ENCODE peak calls at places on chromosomes 5 and 9, in four cellular contexts. E, F, M and J are unnamed samples.

GRCh38 chr9:136117291-136118060 is 1.2 kb downstream of the TMEM250 start:
- DNase-seq in E (no peak), F (peak), M (no peak), J (no peak)

GRCh38 chr5:10747678-10748622 is 13.1 kb downstream of the DAP start:
- DNase-seq in E (no peak), F (no peak), M (no peak), J (no peak)

GRCh38 chr5:8869932-8870331 is 675.9 kb downstream of the SEMA5A start:
- DNase-seq in E (no peak), F (no peak), M (no peak), J (no peak)

GRCh38 chr5:92019376-92019990 is 636.4 kb upstream of the ARRDC3 start:
- DNase-seq in E (no peak), F (no peak), M (peak), J (no peak)

GRCh38 chr9:6959275-6960000 is 201.7 kb downstream of the KDM4C start:
- DNase-seq in E (no peak), F (no peak), M (no peak), J (no peak)

GRCh38 chr5:143929486-143929885 is 117.5 kb downstream of the HMHB1 start:
- DNase-seq in E (no peak), F (no peak), M (no peak), J (no peak)

GRCh38 chr5:37248387-37248969 is 698 bp downstream of the CPLANE1 start:
- DNase-seq in E (no peak), F (no peak), M (peak), J (no peak)

GRCh38 chr9:133701981-133702797 is 36.0 kb downstream of the SARDH start:
- DNase-seq in E (no peak), F (no peak), M (no peak), J (no peak)

GRCh38 chr9:96874947-96875459 is 20.7 kb upstream of the ZNF782 start:
- DNase-seq in E (no peak), F (peak), M (peak), J (no peak)

GRCh38 chr9:115254781-115255180 is 136.8 kb upstream of the TNC start:
- DNase-seq in E (no peak), F (no peak), M (peak), J (no peak)

GRCh38 chr5:143544606-143545005 is 141.1 kb upstream of the NR3C1 start:
- DNase-seq in E (no peak), F (no peak), M (peak), J (no peak)

GRCh38 chr9:105697871-105698270 is 3.5 kb downstream of the TMEM38B start:
- DNase-seq in E (no peak), F (no peak), M (no peak), J (no peak)

GRCh38 chr5:138109463-138110265 is 25.8 kb downstream of the WNT8A start:
- DNase-seq in E (no peak), F (no peak), M (peak), J (no peak)

GRCh38 chr5:167128581-167128980 is 1162.9 kb upstream of the WWC1 start:
- DNase-seq in E (no peak), F (no peak), M (no peak), J (no peak)

GRCh38 chr9:135951889-135952663 is 9.1 kb downstream of the UBAC1 start:
- DNase-seq in E (no peak), F (no peak), M (peak), J (no peak)

GRCh38 chr5:121182788-121183490 is 668.7 kb upstream of the FTMT start:
- DNase-seq in E (no peak), F (no peak), M (no peak), J (no peak)

GRCh38 chr5:136143763-136144162 is 11.1 kb downstream of the SMAD5 start:
- DNase-seq in E (no peak), F (no peak), M (no peak), J (no peak)

GRCh38 chr9:128415222-128415621 is 5.4 kb upstream of the CERCAM start:
- DNase-seq in E (no peak), F (no peak), M (no peak), J (no peak)

GRCh38 chr5:116626272-116626723 is 51.7 kb upstream of the SEMA6A start:
- DNase-seq in E (peak), F (no peak), M (peak), J (peak)

GRCh38 chr5:163533229-163533628 is 27.8 kb downstream of the MAT2B start:
- DNase-seq in E (no peak), F (no peak), M (no peak), J (no peak)

GRCh38 chr5:176700239-176700847 is 53.1 kb downstream of the TSPAN17 start:
- DNase-seq in E (no peak), F (no peak), M (no peak), J (no peak)

GRCh38 chr5:55407059-55407684 is 99.4 kb downstream of the MTREX start:
- DNase-seq in E (no peak), F (no peak), M (peak), J (no peak)

GRCh38 chr5:147467973-147468508 is 41.8 kb downstream of the DPYSL3 start:
- DNase-seq in E (no peak), F (no peak), M (no peak), J (no peak)

GRCh38 chr5:147461915-147462314 is 48.0 kb downstream of the DPYSL3 start:
- DNase-seq in E (no peak), F (no peak), M (peak), J (no peak)

GRCh38 chr5:147460380-147460779 is 49.5 kb downstream of the DPYSL3 start:
- DNase-seq in E (no peak), F (no peak), M (no peak), J (no peak)

GRCh38 chr5:147466581-147466980 is 43.3 kb downstream of the DPYSL3 start:
- DNase-seq in E (no peak), F (no peak), M (no peak), J (no peak)

GRCh38 chr5:147464211-147464610 is 45.7 kb downstream of the DPYSL3 start:
- DNase-seq in E (no peak), F (no peak), M (peak), J (no peak)
- TF ChIP-seq CTCF in E (peak), F (peak), M (peak), J (no peak)

DNA sequence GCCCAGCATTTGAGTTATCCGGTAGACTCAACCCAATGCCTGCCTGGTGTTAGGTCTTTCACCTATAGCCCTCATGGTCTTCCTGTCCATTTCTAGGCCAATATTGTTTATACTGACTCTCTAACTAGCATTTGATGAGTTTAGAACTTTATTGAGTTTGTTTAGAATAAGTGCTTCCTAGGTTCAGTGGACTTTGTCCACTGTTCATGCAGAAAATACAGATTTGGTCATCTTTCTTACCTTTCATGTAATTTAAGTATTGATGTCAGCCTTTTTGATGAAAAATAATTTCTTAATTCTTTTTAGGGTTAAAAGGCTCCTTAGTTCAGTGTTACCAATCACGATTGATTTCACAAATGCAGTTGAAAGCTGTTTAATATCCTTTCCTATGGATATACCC is 22.0 kb downstream of the CYSTM1 start:
- DNase-seq in E (no peak), F (no peak), M (no peak), J (no peak)
- TF ChIP-seq CTCF in E (no peak), F (no peak), M (no peak), J (no peak)

DNA sequence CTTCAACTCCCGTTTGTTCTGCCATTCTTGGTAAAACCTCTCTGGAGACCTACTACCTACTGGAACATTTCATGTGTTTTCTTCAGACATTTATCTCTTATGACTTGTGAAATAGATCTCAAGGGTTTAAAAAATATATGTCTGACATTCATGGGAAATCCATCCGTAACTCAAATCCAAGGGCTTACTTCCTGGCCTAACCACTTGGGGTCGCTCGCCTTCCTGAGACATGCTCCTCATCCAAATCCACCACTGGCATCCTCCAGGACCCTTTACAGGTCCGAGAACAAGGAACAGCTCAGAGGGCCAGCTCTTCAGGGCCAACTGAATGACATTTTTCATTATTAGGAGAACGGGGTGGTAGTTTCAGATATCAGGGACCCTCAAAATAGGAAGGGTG is 235.1 kb upstream of the TUT7 start:
- DNase-seq in E (no peak), F (no peak), M (no peak), J (no peak)
- TF ChIP-seq CTCF in E (no peak), F (peak), M (peak), J (no peak)

GRCh38 chr5:52010430-52010829 is 627.2 kb downstream of the ISL1 start:
- DNase-seq in E (no peak), F (no peak), M (no peak), J (no peak)

GRCh38 chr5:52007230-52007858 is 624.1 kb downstream of the ISL1 start:
- DNase-seq in E (no peak), F (no peak), M (peak), J (no peak)
- TF ChIP-seq CTCF in E (peak), F (peak), M (peak), J (peak)

GRCh38 chr9:22722492-22722891 is 275.9 kb downstream of the DMRTA1 start:
- DNase-seq in E (no peak), F (no peak), M (peak), J (no peak)

DNA sequence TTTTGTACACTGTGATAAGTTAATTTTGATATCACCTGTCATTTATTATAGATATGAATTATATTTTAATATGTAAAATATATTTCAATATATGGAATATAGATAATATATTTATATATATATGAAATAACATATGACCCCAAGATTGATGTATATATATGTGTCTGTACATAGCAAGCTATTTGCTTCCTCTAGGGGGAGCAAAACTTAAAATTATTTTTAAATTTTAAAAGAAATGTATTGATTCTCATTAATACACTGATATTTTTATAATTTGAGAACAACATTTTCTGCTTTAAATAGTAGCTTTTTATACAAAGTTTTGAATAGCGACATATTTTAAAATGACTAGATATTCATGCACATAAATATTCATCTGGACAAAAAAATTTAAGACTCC is 272.0 kb downstream of the DMRTA1 start:
- DNase-seq in E (no peak), F (no peak), M (no peak), J (no peak)
- TF ChIP-seq CTCF in E (no peak), F (no peak), M (peak), J (no peak)

GRCh38 chr5:174829511-174829864 is 105.1 kb downstream of the MSX2 start:
- DNase-seq in E (no peak), F (no peak), M (no peak), J (no peak)

GRCh38 chr5:174831985-174832384 is 107.6 kb downstream of the MSX2 start:
- DNase-seq in E (no peak), F (no peak), M (no peak), J (peak)

GRCh38 chr5:174834081-174834480 is 109.7 kb downstream of the MSX2 start:
- DNase-seq in E (no peak), F (no peak), M (no peak), J (no peak)

GRCh38 chr5:174828786-174829510 is 104.6 kb downstream of the MSX2 start:
- DNase-seq in E (no peak), F (no peak), M (peak), J (no peak)

GRCh38 chr5:174832811-174833210 is 108.4 kb downstream of the MSX2 start:
- DNase-seq in E (no peak), F (no peak), M (no peak), J (no peak)
- TF ChIP-seq CTCF in E (no peak), F (no peak), M (no peak), J (no peak)

DNA sequence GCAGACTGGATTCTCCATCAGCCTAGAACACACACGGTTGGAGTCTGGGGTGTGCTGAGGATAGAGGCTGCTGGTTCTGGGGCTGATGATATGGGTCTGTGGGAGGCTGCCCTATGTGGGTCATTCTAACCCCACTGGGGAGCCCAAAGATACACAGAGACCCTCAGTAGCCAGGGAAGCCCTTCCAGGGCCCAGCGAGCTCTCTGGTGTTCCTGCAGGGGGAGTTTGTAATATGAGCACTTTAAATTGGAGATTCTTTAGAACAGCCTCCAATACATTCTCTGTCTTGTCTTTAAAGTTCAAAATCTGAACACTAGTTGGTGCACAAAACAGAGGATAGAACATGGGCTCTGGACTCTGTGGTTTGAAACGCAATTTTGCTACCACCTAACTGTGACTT is 2.4 kb downstream of the ACTL7A start:
- DNase-seq in E (no peak), F (no peak), M (no peak), J (no peak)
- TF ChIP-seq CTCF in E (no peak), F (no peak), M (no peak), J (no peak)

GRCh38 chr9:76999261-76999660 is 20.2 kb upstream of the FOXB2 start:
- DNase-seq in E (no peak), F (no peak), M (no peak), J (no peak)

GRCh38 chr9:77000330-77000729 is 19.1 kb upstream of the FOXB2 start:
- DNase-seq in E (no peak), F (no peak), M (no peak), J (no peak)

GRCh38 chr9:76996700-76997099 is 22.8 kb upstream of the FOXB2 start:
- DNase-seq in E (peak), F (no peak), M (peak), J (peak)
- TF ChIP-seq CTCF in E (peak), F (peak), M (peak), J (no peak)

GRCh38 chr5:151058301-151058700 is 22.5 kb downstream of the TNIP1 start:
- DNase-seq in E (no peak), F (no peak), M (no peak), J (no peak)
- TF ChIP-seq CTCF in E (no peak), F (no peak), M (peak), J (no peak)